ENCODE peak calls at places on chromosomes 4 and X, in nine cellular contexts. L, W, Z, C, E, G, Q, V and A are unnamed samples.

GRCh38 chr4:72971572-72971971 is 97.9 kb downstream of the COX18 start:
- DNase-seq in L (peak; percentile 74), W (no peak), Z (no peak), C (no peak), E (peak; percentile 96), G (no peak), Q (no peak), V (peak; percentile 67), A (no peak)

GRCh38 chr4:179597301-179597700 is 2155.1 kb upstream of the AGA start:
- DNase-seq in L (no peak), W (no peak), Z (no peak), C (no peak), E (no peak), G (no peak), Q (no peak), V (no peak), A (no peak)

GRCh38 chr4:176187610-176188009 is 7.8 kb downstream of the SPATA4 start:
- DNase-seq in L (no peak), W (no peak), Z (no peak), C (no peak), E (peak; percentile 55), G (no peak), Q (no peak), V (no peak), A (no peak)

GRCh38 chrX:42680651-42681050 is 97.3 kb downstream of the PPP1R2C start:
- DNase-seq in L (peak; percentile 72), W (no peak), Z (no peak), C (no peak), E (no peak), G (no peak), Q (no peak), V (no peak), A (no peak)

GRCh38 chr4:177611974-177612664 is 169.9 kb upstream of the AGA start:
- DNase-seq in L (no peak), W (no peak), Z (no peak), C (no peak), E (no peak), G (no peak), Q (no peak), V (no peak), A (no peak)

GRCh38 chrX:6693051-6693450 is 158.1 kb upstream of the VCX3A start:
- DNase-seq in L (no peak), W (no peak), Z (no peak), C (peak; percentile 14), E (no peak), G (no peak), Q (no peak), V (no peak), A (no peak)

GRCh38 chr4:10013722-10014121 is 7.6 kb downstream of the SLC2A9 start:
- DNase-seq in L (peak; percentile 40), W (no peak), Z (no peak), C (peak; percentile 86), E (peak; percentile 39), G (no peak), Q (peak; percentile 35), V (peak; percentile 14), A (no peak)

GRCh38 chrX:86604620-86605019 is 456.4 kb downstream of the DACH2 start:
- DNase-seq in L (no peak), W (no peak), Z (no peak), C (no peak), E (no peak), G (no peak), Q (no peak), V (no peak), A (no peak)

GRCh38 chr4:159410076-159410777 is 307.3 kb downstream of the RAPGEF2 start:
- DNase-seq in L (no peak), W (no peak), Z (no peak), C (no peak), E (peak; percentile 74), G (no peak), Q (no peak), V (no peak), A (no peak)

GRCh38 chr4:156815717-156816319 is 155.8 kb downstream of the PDGFC start:
- DNase-seq in L (no peak), W (no peak), Z (no peak), C (no peak), E (no peak), G (no peak), Q (no peak), V (no peak), A (no peak)